ENCODE peak calls at places on chromosome 17, in four cellular contexts. One of them, this sample, is unnamed.

GRCh38 chr17:31400481-31400950 is 9.0 kb downstream of the RAB11FIP4 start:
- DNase-seq in coronary artery: peak; percentile 56
- DNase-seq in ovary: no peak
- DNase-seq in brain microvascular endothelial cell: no peak
- DNase-seq in this sample: no peak

GRCh38 chr17:74190807-74191206 is 12.7 kb upstream of the RPL38 start:
- DNase-seq in brain microvascular endothelial cell: no peak
- DNase-seq in ovary: no peak
- DNase-seq in coronary artery: no peak
- DNase-seq in this sample: no peak

GRCh38 chr17:75454193-75454592 is 2.2 kb upstream of the TMEM94 start:
- DNase-seq in ovary: no peak
- DNase-seq in brain microvascular endothelial cell: no peak
- DNase-seq in coronary artery: no peak
- DNase-seq in this sample: peak; percentile 44

GRCh38 chr17:49111934-49112333 is 20.6 kb upstream of the B4GALNT2 start:
- DNase-seq in ovary: no peak
- DNase-seq in brain microvascular endothelial cell: no peak
- DNase-seq in coronary artery: no peak
- DNase-seq in this sample: no peak

GRCh38 chr17:78896091-78896833 is 6.7 kb downstream of the CEP295NL start:
- DNase-seq in coronary artery: no peak
- DNase-seq in ovary: peak; percentile 45
- DNase-seq in brain microvascular endothelial cell: no peak
- DNase-seq in this sample: no peak

GRCh38 chr17:17156511-17156910 is 49.6 kb downstream of the PLD6 start:
- DNase-seq in ovary: no peak
- DNase-seq in brain microvascular endothelial cell: peak; percentile 16
- DNase-seq in coronary artery: no peak
- DNase-seq in this sample: no peak

GRCh38 chr17:62807812-62808575 is at the start of gene MARCHF10:
- DNase-seq in brain microvascular endothelial cell: no peak
- DNase-seq in coronary artery: no peak
- DNase-seq in ovary: no peak
- DNase-seq in this sample: peak; percentile 46

GRCh38 chr17:18377437-18378204 is at the start of gene EVPLL:
- DNase-seq in brain microvascular endothelial cell: no peak
- DNase-seq in ovary: no peak
- DNase-seq in coronary artery: no peak
- DNase-seq in this sample: no peak

GRCh38 chr17:2695243-2695960 is 16.2 kb downstream of the CLUH start:
- DNase-seq in brain microvascular endothelial cell: no peak
- DNase-seq in ovary: no peak
- DNase-seq in coronary artery: peak; percentile 67
- DNase-seq in this sample: no peak

GRCh38 chr17:67403065-67403464 is 26.0 kb downstream of the PITPNC1 start:
- DNase-seq in brain microvascular endothelial cell: no peak
- DNase-seq in coronary artery: no peak
- DNase-seq in ovary: no peak
- DNase-seq in this sample: no peak
- H3K27ac ChIP-seq in brain microvascular endothelial cell: no peak overlapping the region
- H3K27ac ChIP-seq in coronary artery: no peak overlapping the region
- H3K27ac ChIP-seq in ovary: no peak overlapping the region
- H3K27ac ChIP-seq in this sample: no peak overlapping the region

GRCh38 chr17:77540975-77541374 is 400.2 kb downstream of the SEC14L1 start:
- DNase-seq in ovary: no peak
- DNase-seq in brain microvascular endothelial cell: no peak
- DNase-seq in coronary artery: no peak
- DNase-seq in this sample: no peak
- H3K27ac ChIP-seq in ovary: no peak overlapping the region
- H3K27ac ChIP-seq in brain microvascular endothelial cell: no peak overlapping the region
- H3K27ac ChIP-seq in coronary artery: no peak overlapping the region
- H3K27ac ChIP-seq in this sample: no peak overlapping the region

DNA sequence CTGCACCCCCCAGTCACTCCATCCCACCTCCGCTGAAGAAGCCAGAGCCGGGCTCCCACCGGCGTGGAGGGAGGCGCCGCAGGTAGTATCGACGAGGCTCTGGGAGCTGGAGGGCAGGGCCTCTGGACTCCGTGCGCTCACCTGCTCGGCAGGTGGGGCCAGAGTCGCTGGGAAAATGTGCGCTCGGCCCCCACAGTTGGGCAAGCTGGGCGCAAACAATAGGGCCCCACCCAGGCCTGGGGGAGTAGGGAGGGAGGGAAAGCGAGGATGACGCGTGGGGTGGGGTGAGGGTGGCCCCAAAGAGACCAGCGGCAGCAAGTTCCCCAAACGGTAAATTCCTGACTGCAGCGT is 660 bp downstream of the JUP start:
- DNase-seq in brain microvascular endothelial cell: no peak
- DNase-seq in coronary artery: no peak
- DNase-seq in ovary: peak; percentile 68
- DNase-seq in this sample: no peak
- H3K27ac ChIP-seq in brain microvascular endothelial cell: peak overlapping the region; percentile 47
- H3K27ac ChIP-seq in coronary artery: peak overlapping the region; percentile 72
- H3K27ac ChIP-seq in ovary: peak overlapping the region; percentile 25
- H3K27ac ChIP-seq in this sample: no peak overlapping the region

GRCh38 chr17:35069311-35069710 is 5.8 kb upstream of the RFFL start:
- DNase-seq in brain microvascular endothelial cell: peak; percentile 35
- DNase-seq in ovary: no peak
- DNase-seq in coronary artery: no peak
- DNase-seq in this sample: no peak
- H3K27ac ChIP-seq in brain microvascular endothelial cell: peak overlapping the region; percentile 40
- H3K27ac ChIP-seq in ovary: no peak overlapping the region
- H3K27ac ChIP-seq in coronary artery: no peak overlapping the region
- H3K27ac ChIP-seq in this sample: peak overlapping the region; percentile 62

DNA sequence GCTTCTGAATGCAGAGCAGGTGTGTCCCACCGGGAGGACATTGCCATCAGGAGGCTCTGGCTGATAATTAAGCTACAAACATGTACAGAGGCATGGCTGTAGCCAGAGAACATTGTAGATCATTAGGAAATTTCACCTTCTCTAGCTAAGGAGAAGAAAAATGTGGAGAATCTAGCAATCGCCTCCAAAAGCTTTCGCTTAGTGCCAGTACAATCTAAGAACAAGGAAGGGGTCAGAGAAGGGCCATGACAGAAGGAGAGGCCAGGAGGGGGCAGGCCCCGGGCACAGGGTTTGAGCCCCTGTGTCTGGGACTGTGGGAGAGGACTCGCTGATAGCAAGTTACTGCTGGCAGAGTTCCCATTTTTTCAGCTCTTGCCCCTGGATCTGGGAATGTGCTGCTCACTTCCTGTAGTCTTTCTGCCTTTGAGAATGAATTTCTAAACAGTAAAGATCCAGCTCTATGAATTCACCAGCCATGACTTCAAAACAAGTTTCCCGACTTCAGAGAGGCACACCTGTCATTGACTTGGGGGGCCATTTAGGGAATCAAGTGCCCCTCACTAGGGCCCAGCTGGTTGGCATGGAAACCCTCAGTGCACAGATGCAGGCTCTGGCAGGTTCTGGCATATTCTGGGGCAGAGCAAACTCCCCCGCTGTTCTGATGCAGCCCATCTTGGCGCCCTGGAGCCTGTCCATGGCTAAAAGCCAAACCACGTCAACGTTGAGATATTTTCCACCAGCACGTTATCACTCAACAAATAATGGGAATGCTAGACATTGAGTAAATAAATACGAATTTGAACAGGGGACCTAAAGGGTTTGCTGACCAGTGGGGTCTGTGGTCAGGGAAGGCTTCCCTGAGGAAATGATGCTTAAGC is 59.5 kb upstream of the CACNG4 start:
- DNase-seq in ovary: peak; percentile 37
- DNase-seq in coronary artery: no peak
- DNase-seq in brain microvascular endothelial cell: peak; percentile 71
- DNase-seq in this sample: no peak
- H3K27ac ChIP-seq in ovary: peak overlapping the region; percentile 28
- H3K27ac ChIP-seq in coronary artery: peak overlapping the region; percentile 14
- H3K27ac ChIP-seq in brain microvascular endothelial cell: peak overlapping the region; percentile 83
- H3K27ac ChIP-seq in this sample: no peak overlapping the region

GRCh38 chr17:47315451-47316266 is 8.1 kb upstream of the EFCAB13 start:
- DNase-seq in ovary: peak; percentile 55
- DNase-seq in coronary artery: no peak
- DNase-seq in brain microvascular endothelial cell: peak; percentile 85
- DNase-seq in this sample: peak; percentile 89
- H3K27ac ChIP-seq in ovary: no peak overlapping the region
- H3K27ac ChIP-seq in coronary artery: peak overlapping the region; percentile 29
- H3K27ac ChIP-seq in brain microvascular endothelial cell: peak overlapping the region; percentile 80
- H3K27ac ChIP-seq in this sample: no peak overlapping the region

This sample was measured in Karpas-422.